ENCODE peak calls at places on chromosomes 5 and 9, in eight cellular contexts. H, K, S, N, M, Q, Y and V are unnamed samples.
A peak's percentile ranks its signal among the peaks of the same experiment; 100 is the strongest.

GRCh38 chr9:105693435-105694275 is 686 bp upstream of the TMEM38B start:
- DNase-seq in Y (no peak), N (peak; percentile 28), M (peak; percentile 33), H (no peak), Q (peak; percentile 19), S (peak; percentile 7), K (peak; percentile 31), V (peak; percentile 28)

GRCh38 chr5:69335341-69335975 is 2.9 kb upstream of the CCDC125 start:
- DNase-seq in N (no peak), M (no peak), Y (peak; percentile 54), H (no peak), K (no peak), S (peak; percentile 24), Q (no peak), V (no peak)

GRCh38 chr5:18985397-18985796 is 1002.6 kb downstream of the CDH18 start:
- DNase-seq in M (peak; percentile 75), N (no peak), K (no peak), Y (no peak), S (peak; percentile 67), H (no peak), Q (no peak), V (peak; percentile 32)

GRCh38 chr5:109290231-109290630 is 119.5 kb downstream of the PJA2 start:
- DNase-seq in Y (no peak), H (no peak), S (no peak), M (no peak), Q (no peak), N (no peak), K (no peak), V (no peak)

GRCh38 chr5:67045816-67046740 is 150.5 kb downstream of the CD180 start:
- DNase-seq in M (no peak), K (no peak), Q (no peak), N (no peak), S (no peak), Y (no peak), H (no peak), V (no peak)

GRCh38 chr5:16456103-16456832 is 9.3 kb downstream of the ZNF622 start:
- DNase-seq in Y (peak; percentile 84), M (peak; percentile 83), N (peak; percentile 43), Q (peak; percentile 78), S (peak; percentile 96), K (peak; percentile 74), H (peak; percentile 49), V (peak; percentile 89)

GRCh38 chr5:112097768-112098167 is 321.3 kb downstream of the EPB41L4A start:
- DNase-seq in Y (no peak), K (no peak), H (no peak), N (no peak), S (no peak), Q (no peak), M (no peak), V (no peak)

GRCh38 chr5:123035320-123035949 is 1.1 kb downstream of the PPIC start:
- DNase-seq in S (peak; percentile 66), M (peak; percentile 69), Q (peak; percentile 88), N (peak; percentile 35), K (no peak), Y (peak; percentile 77), H (peak; percentile 52), V (peak; percentile 84)

GRCh38 chr5:56838409-56839039 is 23.2 kb downstream of the MAP3K1 start:
- DNase-seq in S (peak; percentile 64), Q (peak; percentile 74), Y (peak; percentile 47), N (no peak), H (no peak), K (peak; percentile 70), M (peak; percentile 65), V (peak; percentile 60)

GRCh38 chr9:109315889-109316640 is 4.8 kb downstream of the EPB41L4B start:
- DNase-seq in N (no peak), K (no peak), Q (no peak), M (peak; percentile 14), H (peak; percentile 92), Y (peak; percentile 39), S (peak; percentile 96), V (peak; percentile 50)

GRCh38 chr5:156094001-156094400 is 233.0 kb upstream of the SGCD start:
- DNase-seq in S (no peak), M (peak; percentile 55), Y (no peak), K (no peak), Q (no peak), N (no peak), H (no peak), V (peak; percentile 23)

GRCh38 chr9:123544007-123544827 is 188.2 kb downstream of the CRB2 start:
- DNase-seq in Q (peak; percentile 38), N (peak; percentile 64), S (peak; percentile 42), M (peak; percentile 57), K (peak; percentile 55), Y (peak; percentile 46), H (peak; percentile 12), V (peak; percentile 65)

GRCh38 chr9:135035781-135036760 is 51.4 kb upstream of the OLFM1 start:
- DNase-seq in Q (no peak), K (no peak), N (no peak), Y (no peak), S (no peak), M (no peak), H (no peak), V (no peak)

GRCh38 chr9:115234094-115234493 is 116.1 kb upstream of the TNC start:
- DNase-seq in M (no peak), Y (peak; percentile 19), K (no peak), N (no peak), Q (no peak), S (peak; percentile 65), H (peak; percentile 26), V (no peak)

GRCh38 chr5:149380466-149381121 is 1.5 kb upstream of the IL17B start:
- DNase-seq in N (no peak), Y (no peak), H (no peak), Q (no peak), S (no peak), M (no peak), K (no peak), V (no peak)

GRCh38 chr9:101673642-101674041 is 64.8 kb downstream of the GRIN3A start:
- DNase-seq in S (no peak), Q (no peak), M (no peak), H (no peak), Y (peak; percentile 60), K (no peak), N (no peak), V (no peak)

GRCh38 chr9:13090588-13090987 is 188.9 kb downstream of the MPDZ start:
- DNase-seq in M (no peak), Q (no peak), H (no peak), S (no peak), K (no peak), Y (no peak), N (no peak), V (no peak)

GRCh38 chr5:40124367-40124766 is 555.3 kb upstream of the PTGER4 start:
- DNase-seq in Y (no peak), K (peak; percentile 50), S (peak; percentile 44), H (peak; percentile 27), N (no peak), Q (no peak), M (peak; percentile 38), V (peak; percentile 63)

GRCh38 chr5:35129921-35130485 is 82.3 kb upstream of the AGXT2 start:
- DNase-seq in N (no peak), K (no peak), H (no peak), Q (no peak), M (no peak), Y (peak; percentile 20), S (peak; percentile 94), V (no peak)

GRCh38 chr5:580436-580835 is 31.7 kb upstream of the CEP72 start:
- DNase-seq in M (no peak), Q (no peak), H (no peak), K (no peak), Y (no peak), N (no peak), S (no peak), V (no peak)

GRCh38 chr5:170333161-170333909 is 35.8 kb upstream of the LCP2 start:
- DNase-seq in K (no peak), N (no peak), Q (peak; percentile 84), H (no peak), S (no peak), M (peak; percentile 68), Y (no peak), V (peak; percentile 85)

GRCh38 chr5:4549351-4549750 is 590.8 kb upstream of the ADAMTS16 start:
- DNase-seq in Y (no peak), N (no peak), H (no peak), Q (no peak), M (peak; percentile 57), S (no peak), K (no peak), V (no peak)

GRCh38 chr5:4551034-4551433 is 589.1 kb upstream of the ADAMTS16 start:
- DNase-seq in N (no peak), S (no peak), K (no peak), Q (no peak), H (no peak), M (no peak), Y (no peak), V (no peak)

GRCh38 chr5:4553130-4553529 is 587.0 kb upstream of the ADAMTS16 start:
- DNase-seq in S (no peak), N (no peak), M (no peak), H (no peak), Y (no peak), Q (no peak), K (no peak), V (no peak)

GRCh38 chr5:4555739-4556285 is 584.3 kb upstream of the ADAMTS16 start:
- DNase-seq in K (no peak), S (no peak), H (no peak), Y (no peak), N (no peak), Q (no peak), M (no peak), V (no peak)

DNA sequence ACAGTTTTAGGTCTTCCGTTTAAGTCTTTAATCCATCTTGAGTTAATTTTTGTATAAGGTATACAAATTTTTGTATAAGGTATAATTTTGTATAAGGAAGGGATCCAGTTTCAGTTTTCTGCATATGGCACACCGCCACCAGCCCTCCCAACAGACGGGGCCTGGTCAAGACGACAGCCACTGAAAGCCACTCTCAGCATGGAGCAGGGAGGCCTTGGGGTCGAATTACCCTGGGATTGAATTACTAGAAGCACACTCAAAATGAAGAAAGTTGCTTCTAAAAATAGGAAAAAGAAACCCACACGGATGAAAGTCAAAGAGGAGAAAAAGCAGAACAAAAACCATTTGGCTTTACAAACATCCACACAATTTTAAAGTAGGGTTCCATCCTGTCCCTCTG is 586.2 kb upstream of the ADAMTS16 start:
- DNase-seq in Q (no peak), H (no peak), S (no peak), Y (no peak), M (no peak), K (no peak), N (no peak), V (peak; percentile 21)
- TF ChIP-seq EZH2phosphoT487 in Q (no peak), H (no peak), S (no peak), Y (no peak), M (no peak), K (no peak), N (no peak), V (no peak)

GRCh38 chr9:129459550-129460322 is 161.2 kb downstream of the C9orf50 start:
- DNase-seq in N (no peak), Q (no peak), H (no peak), Y (no peak), S (no peak), M (no peak), K (peak; percentile 14), V (no peak)
- H3K27ac ChIP-seq in N (peak overlapping the region; percentile 84), Q (no peak overlapping the region), H (peak overlapping the region; percentile 73), Y (peak overlapping the region; percentile 78), S (no peak overlapping the region), M (no peak overlapping the region), K (peak overlapping the region; percentile 4), V (no peak overlapping the region)

GRCh38 chr9:75490326-75490725 is 400.1 kb upstream of the PCSK5 start:
- DNase-seq in M (no peak), N (no peak), H (no peak), Y (no peak), Q (no peak), S (no peak), K (no peak), V (no peak)
- TF ChIP-seq CTCF in M (no peak), N (no peak), H (no peak), Y (no peak), Q (no peak), S (no peak), K (no peak), V (no peak)

GRCh38 chr5:142107729-142108431 is 699 bp upstream of the NDFIP1 start:
- DNase-seq in Q (no peak), K (no peak), Y (no peak), N (no peak), S (no peak), M (no peak), H (no peak), V (no peak)
- TF ChIP-seq EZH2phosphoT487 in Q (no peak), K (no peak), Y (no peak), N (no peak), S (no peak), M (no peak), H (no peak), V (no peak)